ENCODE peak calls at places on chromosomes 6 and 20, in seven cellular contexts. S, E, P, G, H, X and T are unnamed samples.

GRCh38 chr20:23668477-23668951 is 20.3 kb downstream of the CST4 start:
- DNase-seq in S (peak; percentile 50), E (peak; percentile 82), P (peak; percentile 66), G (no peak), H (no peak), X (peak; percentile 70), T (no peak)

GRCh38 chr20:49914310-49915117 is 815 bp downstream of the SPATA2 start:
- DNase-seq in S (peak; percentile 45), E (no peak), P (peak; percentile 28), G (no peak), H (no peak), X (peak; percentile 57), T (no peak)

GRCh38 chr6:41546475-41546865 is 289 bp downstream of the FOXP4 start:
- DNase-seq in S (no peak), E (no peak), P (no peak), G (no peak), H (no peak), X (no peak), T (no peak)

GRCh38 chr6:15770347-15771143 is 107.7 kb upstream of the DTNBP1 start:
- DNase-seq in S (no peak), E (peak; percentile 13), P (peak; percentile 78), G (no peak), H (no peak), X (peak; percentile 54), T (no peak)

GRCh38 chr6:147099974-147100373 is 104.2 kb upstream of the STXBP5 start:
- DNase-seq in S (no peak), E (no peak), P (no peak), G (no peak), H (no peak), X (no peak), T (no peak)

GRCh38 chr6:52953911-52954839 is 40.9 kb downstream of the GSTA4 start:
- DNase-seq in S (no peak), E (no peak), P (peak; percentile 8), G (no peak), H (no peak), X (no peak), T (no peak)

GRCh38 chr6:114042267-114043075 is 71.5 kb upstream of the HDAC2 start:
- DNase-seq in S (no peak), E (no peak), P (peak; percentile 71), G (no peak), H (no peak), X (no peak), T (no peak)

GRCh38 chr20:58018590-58018989 is 209.9 kb downstream of the ANKRD60 start:
- DNase-seq in S (no peak), E (no peak), P (no peak), G (no peak), H (no peak), X (no peak), T (peak; percentile 54)

GRCh38 chr6:41640436-41640835 is 2.2 kb downstream of the MDFI start:
- DNase-seq in S (no peak), E (no peak), P (no peak), G (no peak), H (peak; percentile 57), X (peak; percentile 53), T (no peak)

GRCh38 chr6:45946352-45946751 is 69.3 kb downstream of the CLIC5 start:
- DNase-seq in S (no peak), E (peak; percentile 74), P (no peak), G (no peak), H (no peak), X (peak; percentile 45), T (no peak)
- TF ChIP-seq CTCF in S (no peak), E (peak; percentile 54), P (peak; percentile 7), G (peak; percentile 54), H (no peak), X (peak; percentile 25), T (peak; percentile 55)

GRCh38 chr6:117267766-117268534 is 2.6 kb downstream of the VGLL2 start:
- DNase-seq in S (no peak), E (no peak), P (no peak), G (no peak), H (no peak), X (peak; percentile 15), T (no peak)
- TF ChIP-seq CTCF in S (no peak), E (peak; percentile 2), P (peak; percentile 12), G (no peak), H (no peak), X (peak; percentile 48), T (peak; percentile 44)

DNA sequence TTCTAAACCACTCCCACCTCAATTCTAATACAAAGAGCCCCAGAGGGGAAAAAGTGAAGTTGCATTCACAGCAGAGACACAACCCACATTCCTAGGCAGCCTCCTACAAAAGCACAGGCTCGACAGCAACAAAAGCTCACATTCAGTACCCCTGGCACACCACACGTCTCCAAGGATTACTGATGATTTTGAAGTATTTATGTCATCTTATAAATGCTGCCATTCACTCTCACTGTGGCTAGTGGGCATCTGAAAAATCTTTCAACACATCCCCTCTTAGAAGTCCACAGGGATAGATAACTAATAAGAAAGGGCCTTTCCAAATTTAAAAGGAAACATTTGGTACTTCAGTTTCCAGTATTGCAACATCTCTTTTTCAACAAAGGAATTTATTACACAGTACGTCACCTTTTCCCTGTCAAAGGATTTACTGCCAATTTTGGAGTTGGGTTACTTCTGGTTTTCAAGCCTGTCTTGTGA is 146.7 kb downstream of the TASP1 start:
- DNase-seq in S (peak; percentile 74), E (peak; percentile 13), P (no peak), G (peak; percentile 19), H (peak; percentile 85), X (no peak), T (no peak)
- TF ChIP-seq CTCF in S (no peak), E (no peak), P (no peak), G (peak; percentile 21), H (peak; percentile 31), X (no peak), T (peak; percentile 69)

GRCh38 chr6:169800668-169801395 is 49.4 kb downstream of the ERMARD start:
- DNase-seq in S (peak; percentile 56), E (peak; percentile 83), P (no peak), G (no peak), H (no peak), X (peak; percentile 84), T (peak; percentile 64)
- TF ChIP-seq CTCF in S (no peak), E (no peak), P (no peak), G (no peak), H (no peak), X (no peak), T (no peak)

DNA sequence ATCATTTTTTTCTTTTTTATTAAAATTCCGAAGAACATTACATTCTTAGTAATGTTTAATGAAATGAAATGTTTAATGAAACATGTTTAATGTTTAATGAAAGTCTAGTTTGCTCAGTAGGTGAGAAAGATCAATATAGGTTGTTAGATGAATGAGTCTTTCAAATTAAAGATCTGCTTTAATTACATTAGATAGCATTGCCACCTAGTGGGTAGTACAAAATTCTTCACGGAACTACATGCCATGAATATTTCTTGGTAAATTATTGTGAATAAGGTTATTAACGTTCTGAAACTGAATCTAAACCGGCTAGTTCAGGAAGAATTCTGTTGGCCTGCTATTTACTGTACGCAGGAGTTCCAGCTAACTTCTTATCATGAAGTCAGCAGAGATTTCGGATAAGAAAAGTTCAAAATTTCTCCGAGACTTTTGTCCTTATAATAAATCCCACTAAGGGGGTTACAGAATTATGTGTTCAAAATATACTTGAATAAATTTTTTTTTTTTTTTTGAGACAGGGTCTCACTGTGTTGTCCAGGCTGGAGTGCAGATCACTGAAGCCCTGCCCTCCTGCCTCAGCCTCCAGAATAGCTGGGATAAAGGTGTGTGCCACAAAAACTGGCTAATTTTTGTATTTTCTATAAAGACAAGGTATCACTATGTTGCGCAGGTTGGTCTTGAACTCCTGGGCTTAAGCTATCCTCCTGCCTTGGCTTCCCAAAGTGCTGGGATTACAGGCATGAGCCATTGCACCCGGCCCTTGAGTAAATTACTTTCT is 7.9 kb upstream of the GMNN start:
- DNase-seq in S (peak; percentile 56), E (peak; percentile 28), P (peak; percentile 46), G (no peak), H (no peak), X (peak; percentile 55), T (no peak)
- TF ChIP-seq CTCF in S (peak; percentile 34), E (peak; percentile 50), P (peak; percentile 30), G (peak; percentile 55), H (peak; percentile 37), X (no peak), T (peak; percentile 59)

GRCh38 chr6:2733324-2733723 is 17.4 kb downstream of the MYLK4 start:
- DNase-seq in S (peak; percentile 17), E (no peak), P (peak; percentile 67), G (peak; percentile 55), H (no peak), X (peak; percentile 99), T (no peak)
- TF ChIP-seq CTCF in S (no peak), E (no peak), P (no peak), G (no peak), H (no peak), X (no peak), T (no peak)

GRCh38 chr6:69164564-69165252 is 529.6 kb downstream of the ADGRB3 start:
- DNase-seq in S (no peak), E (no peak), P (no peak), G (no peak), H (no peak), X (no peak), T (no peak)
- TF ChIP-seq CTCF in S (no peak), E (no peak), P (peak; percentile 20), G (peak; percentile 44), H (no peak), X (peak; percentile 26), T (peak; percentile 67)

GRCh38 chr20:41889871-41890224 is 271.7 kb upstream of the CHD6 start:
- DNase-seq in S (peak; percentile 32), E (no peak), P (no peak), G (no peak), H (no peak), X (no peak), T (no peak)

GRCh38 chr20:41888434-41888833 is 270.3 kb upstream of the CHD6 start:
- DNase-seq in S (no peak), E (no peak), P (no peak), G (no peak), H (no peak), X (no peak), T (no peak)

GRCh38 chr20:41892031-41892430 is 273.9 kb upstream of the CHD6 start:
- DNase-seq in S (no peak), E (no peak), P (no peak), G (no peak), H (no peak), X (no peak), T (no peak)

GRCh38 chr20:41887500-41887899 is 269.3 kb upstream of the CHD6 start:
- DNase-seq in S (no peak), E (no peak), P (no peak), G (no peak), H (no peak), X (no peak), T (no peak)

GRCh38 chr20:41889125-41889870 is 271.1 kb upstream of the CHD6 start:
- DNase-seq in S (no peak), E (no peak), P (peak; percentile 15), G (no peak), H (no peak), X (peak; percentile 23), T (no peak)
- TF ChIP-seq CTCF in S (no peak), E (peak; percentile 31), P (no peak), G (peak; percentile 27), H (no peak), X (no peak), T (peak; percentile 51)